ENCODE peak calls at places on chromosomes 1 and 21, in four cellular contexts. F is HFFc6, K is lower lobe of right lung, C is GM12865. P is an unnamed sample.

GRCh38 chr1:19036049-19036546 is 79.6 kb upstream of the IFFO2 start:
- DNase-seq in K (no peak), F (no peak), C (no peak), P (no peak)

GRCh38 chr21:41707231-41707988 is 59.4 kb downstream of the RIPK4 start:
- DNase-seq in F (no peak), K (no peak), C (no peak), P (no peak)

GRCh38 chr21:36164427-36164784 is 7.8 kb downstream of the DOP1B start:
- DNase-seq in K (no peak), C (no peak), F (no peak), P (no peak)

GRCh38 chr1:175150596-175151319 is 41.8 kb downstream of the KIAA0040 start:
- DNase-seq in F (peak; percentile 22), K (no peak), C (no peak), P (no peak)

GRCh38 chr21:33325222-33326067 is 675 bp downstream of the IFNAR1 start:
- DNase-seq in C (peak; percentile 75), F (peak; percentile 76), K (peak; percentile 85), P (peak; percentile 35)

GRCh38 chr1:116807394-116807793 is 53.2 kb downstream of the CD2 start:
- DNase-seq in F (no peak), K (no peak), C (no peak), P (no peak)

GRCh38 chr21:33136898-33137502 is 67.1 kb downstream of the OLIG1 start:
- DNase-seq in K (no peak), F (no peak), C (no peak), P (no peak)

GRCh38 chr1:91730781-91731732 is 154.9 kb downstream of the TGFBR3 start:
- DNase-seq in K (peak; percentile 79), C (no peak), F (no peak), P (no peak)

GRCh38 chr1:2279210-2279639 is 51.1 kb downstream of the SKI start:
- DNase-seq in C (no peak), F (peak; percentile 41), K (peak; percentile 76), P (no peak)

GRCh38 chr1:112510340-112510739 is 1.6 kb downstream of the WNT2B start:
- DNase-seq in F (no peak), C (no peak), K (no peak), P (no peak)

GRCh38 chr1:17507916-17508315 is 31.6 kb upstream of the ARHGEF10L start:
- DNase-seq in K (no peak), C (no peak), F (no peak), P (no peak)

GRCh38 chr1:94805912-94806311 is 14.2 kb upstream of the SLC44A3 start:
- DNase-seq in K (peak; percentile 61), F (peak; percentile 46), C (peak; percentile 66), P (peak; percentile 53)

GRCh38 chr1:205725514-205725913 is 24.5 kb downstream of the NUCKS1 start:
- DNase-seq in K (no peak), C (no peak), F (no peak), P (no peak)

GRCh38 chr1:232784794-232785193 is 20.4 kb upstream of the MAP10 start:
- DNase-seq in F (no peak), C (no peak), K (no peak), P (no peak)

GRCh38 chr1:91133240-91133639 is 111.4 kb upstream of the ZNF644 start:
- DNase-seq in F (no peak), K (no peak), C (no peak), P (no peak)

GRCh38 chr1:201223852-201224670 is 33.4 kb downstream of the IGFN1 start:
- DNase-seq in F (no peak), C (no peak), K (no peak), P (no peak)

GRCh38 chr1:168803696-168804510 is 74.9 kb upstream of the DPT start:
- DNase-seq in K (no peak), F (no peak), C (no peak), P (no peak)

GRCh38 chr21:31607791-31608190 is 51.7 kb upstream of the SOD1 start:
- DNase-seq in K (no peak), C (no peak), F (no peak), P (no peak)

GRCh38 chr21:31606081-31606874 is 53.2 kb upstream of the SOD1 start:
- DNase-seq in F (no peak), K (no peak), C (no peak), P (no peak)

GRCh38 chr21:31612889-31613785 is 46.4 kb upstream of the SOD1 start:
- DNase-seq in C (no peak), F (no peak), K (peak; percentile 70), P (no peak)

GRCh38 chr21:31611445-31611844 is 48.0 kb upstream of the SOD1 start:
- DNase-seq in C (no peak), F (no peak), K (no peak), P (no peak)

GRCh38 chr21:31609081-31609480 is 50.4 kb upstream of the SOD1 start:
- DNase-seq in F (no peak), K (no peak), C (no peak), P (no peak)
- TF ChIP-seq CTCF in F (no peak), K (no peak), C (no peak), P (no peak)

DNA sequence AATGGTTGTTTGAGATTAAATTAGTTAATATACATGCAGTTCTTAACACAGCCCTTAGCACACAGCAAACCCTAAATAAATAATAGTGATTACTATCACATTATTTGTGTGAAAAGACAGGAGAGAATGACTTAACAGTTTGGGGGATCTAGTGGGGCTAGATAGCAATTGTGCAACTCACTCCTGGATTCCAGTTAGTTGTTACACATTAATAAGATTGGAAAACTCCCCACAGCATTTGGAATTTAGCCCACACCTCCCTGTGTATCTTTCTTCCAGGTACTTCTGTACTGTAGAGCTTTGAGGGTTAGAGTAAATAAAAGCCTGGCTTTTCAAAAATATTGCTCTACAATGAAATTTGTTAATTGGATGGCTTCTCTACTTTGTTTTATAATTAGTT is 93.2 kb downstream of the KCTD3 start:
- DNase-seq in F (no peak), K (no peak), C (no peak), P (no peak)
- TF ChIP-seq CTCF in F (no peak), K (no peak), C (no peak), P (no peak)

GRCh38 chr1:28804071-28804470 is 7.9 kb upstream of the OPRD1 start:
- DNase-seq in K (no peak), C (no peak), F (no peak), P (no peak)

GRCh38 chr1:28807986-28808385 is 4.0 kb upstream of the OPRD1 start:
- DNase-seq in K (no peak), C (no peak), F (no peak), P (no peak)

GRCh38 chr1:28811369-28811765 is 603 bp upstream of the OPRD1 start:
- DNase-seq in F (no peak), K (no peak), C (no peak), P (no peak)

GRCh38 chr1:28803662-28804061 is 8.3 kb upstream of the OPRD1 start:
- DNase-seq in C (no peak), K (no peak), F (no peak), P (no peak)

GRCh38 chr1:28807046-28807445 is 4.9 kb upstream of the OPRD1 start:
- DNase-seq in K (no peak), F (no peak), C (no peak), P (no peak)
- TF ChIP-seq CTCF in K (no peak), F (no peak), C (no peak), P (no peak)

DNA sequence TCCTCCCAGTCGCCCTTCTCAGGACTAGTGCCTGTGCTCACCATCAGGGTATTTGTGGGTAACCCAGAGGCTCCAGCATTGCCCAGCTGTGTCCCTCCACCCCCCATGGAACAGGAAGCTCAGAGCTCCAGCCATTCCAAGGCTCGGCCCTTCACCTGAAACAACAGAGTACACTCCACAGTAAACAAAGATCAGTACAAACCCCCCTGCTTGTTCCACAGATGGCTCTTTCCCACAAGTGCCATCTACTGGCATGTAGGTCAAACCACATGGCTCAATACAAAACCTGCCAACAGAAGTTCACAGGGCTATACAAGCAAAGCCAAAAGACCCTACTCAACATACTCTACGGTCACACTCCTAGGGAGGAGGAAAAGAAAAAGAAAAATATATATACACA is 258.7 kb downstream of the AGBL4 start:
- DNase-seq in C (no peak), F (no peak), K (no peak), P (no peak)
- TF ChIP-seq CTCF in C (no peak), F (no peak), K (no peak), P (no peak)

GRCh38 chr1:70142120-70142519 is 63.3 kb downstream of the LRRC40 start:
- DNase-seq in F (peak; percentile 34), C (no peak), K (no peak), P (no peak)

GRCh38 chr1:70140894-70141293 is 64.5 kb downstream of the LRRC40 start:
- DNase-seq in C (no peak), F (peak; percentile 25), K (no peak), P (no peak)

GRCh38 chr1:70146488-70146887 is 58.9 kb downstream of the LRRC40 start:
- DNase-seq in K (no peak), C (no peak), F (peak; percentile 28), P (no peak)

GRCh38 chr1:70140343-70140742 is 65.0 kb downstream of the LRRC40 start:
- DNase-seq in C (no peak), K (no peak), F (peak; percentile 68), P (no peak)

GRCh38 chr1:70143052-70143659 is 62.2 kb downstream of the LRRC40 start:
- DNase-seq in F (peak; percentile 66), K (no peak), C (no peak), P (no peak)
- TF ChIP-seq CTCF in F (peak; percentile 72), K (no peak), C (no peak), P (no peak)

DNA sequence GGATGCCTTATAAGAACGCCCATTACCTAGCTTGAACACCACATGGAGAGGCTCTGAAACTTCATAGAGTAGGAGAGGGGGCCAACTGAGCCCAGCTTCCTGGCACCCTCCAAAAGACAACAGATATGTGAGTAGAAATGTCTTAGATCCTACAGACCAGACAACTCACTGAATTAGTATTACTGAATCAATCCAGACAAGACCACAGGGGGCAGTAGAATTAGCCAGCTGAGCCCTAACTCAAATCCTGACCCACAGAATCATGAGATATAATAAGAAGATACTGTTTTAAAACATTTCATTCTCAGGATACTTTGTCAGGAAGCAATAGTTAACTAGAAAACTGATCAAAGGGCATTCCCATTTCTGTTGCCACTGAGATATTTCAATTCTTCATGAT is 45.8 kb upstream of the C1orf21 start:
- DNase-seq in K (no peak), F (no peak), C (no peak), P (no peak)
- TF ChIP-seq CTCF in K (no peak), F (peak; percentile 53), C (no peak), P (no peak)